ENCODE peak calls at places on chromosome 21, in six cellular contexts. One of them, this sample, is unnamed.

GRCh38 chr21:44764319-44765230 is 37.0 kb downstream of the UBE2G2 start:
- DNase-seq in sigmoid colon: no peak
- DNase-seq in body of pancreas: no peak
- DNase-seq in lower leg skin: no peak
- DNase-seq in NB4: no peak
- DNase-seq in K562: peak
- DNase-seq in this sample: peak

GRCh38 chr21:45991606-45992301 is 10.2 kb downstream of the COL6A1 start:
- DNase-seq in K562: no peak
- DNase-seq in NB4: no peak
- DNase-seq in body of pancreas: no peak
- DNase-seq in sigmoid colon: peak
- DNase-seq in lower leg skin: peak
- DNase-seq in this sample: peak

GRCh38 chr21:36820176-36821031 is 121.5 kb downstream of the SIM2 start:
- DNase-seq in lower leg skin: no peak
- DNase-seq in K562: no peak
- DNase-seq in NB4: peak
- DNase-seq in sigmoid colon: no peak
- DNase-seq in body of pancreas: no peak
- DNase-seq in this sample: no peak

GRCh38 chr21:35050348-35051286 is 1.5 kb upstream of the RUNX1 start:
- DNase-seq in K562: peak
- DNase-seq in body of pancreas: no peak
- DNase-seq in sigmoid colon: peak
- DNase-seq in NB4: no peak
- DNase-seq in lower leg skin: no peak
- DNase-seq in this sample: no peak

GRCh38 chr21:45859041-45859761 is 122.4 kb upstream of the COL6A1 start:
- DNase-seq in sigmoid colon: no peak
- DNase-seq in body of pancreas: no peak
- DNase-seq in NB4: no peak
- DNase-seq in K562: no peak
- DNase-seq in lower leg skin: peak
- DNase-seq in this sample: no peak

GRCh38 chr21:14482165-14482564 is 64.0 kb downstream of the SAMSN1 start:
- DNase-seq in sigmoid colon: no peak
- DNase-seq in K562: no peak
- DNase-seq in lower leg skin: no peak
- DNase-seq in body of pancreas: no peak
- DNase-seq in NB4: peak
- DNase-seq in this sample: no peak

GRCh38 chr21:28257276-28257675 is 735.4 kb downstream of the LTN1 start:
- DNase-seq in lower leg skin: no peak
- DNase-seq in sigmoid colon: no peak
- DNase-seq in NB4: no peak
- DNase-seq in K562: no peak
- DNase-seq in body of pancreas: no peak
- DNase-seq in this sample: no peak

GRCh38 chr21:46124926-46125845 is 27.3 kb downstream of the COL6A2 start:
- DNase-seq in lower leg skin: peak
- DNase-seq in sigmoid colon: peak
- DNase-seq in K562: no peak
- DNase-seq in body of pancreas: peak
- DNase-seq in NB4: no peak
- DNase-seq in this sample: peak

GRCh38 chr21:37915941-37916794 is at the start of gene KCNJ6:
- DNase-seq in body of pancreas: peak
- DNase-seq in sigmoid colon: no peak
- DNase-seq in lower leg skin: no peak
- DNase-seq in K562: peak
- DNase-seq in NB4: peak
- DNase-seq in this sample: peak
- H3K4me3 ChIP-seq in body of pancreas: no peak
- H3K4me3 ChIP-seq in sigmoid colon: no peak
- H3K4me3 ChIP-seq in lower leg skin: no peak
- H3K4me3 ChIP-seq in K562: no peak
- H3K4me3 ChIP-seq in NB4: no peak
- H3K4me3 ChIP-seq in this sample: peak

GRCh38 chr21:18468775-18469174 is 65.2 kb upstream of the TMPRSS15 start:
- DNase-seq in K562: no peak
- DNase-seq in lower leg skin: no peak
- DNase-seq in sigmoid colon: no peak
- DNase-seq in NB4: no peak
- DNase-seq in body of pancreas: no peak
- DNase-seq in this sample: no peak
- H3K4me3 ChIP-seq in K562: no peak
- H3K4me3 ChIP-seq in lower leg skin: no peak
- H3K4me3 ChIP-seq in sigmoid colon: no peak
- H3K4me3 ChIP-seq in NB4: no peak
- H3K4me3 ChIP-seq in body of pancreas: no peak
- H3K4me3 ChIP-seq in this sample: no peak

GRCh38 chr21:30996728-30997127 is 41.5 kb downstream of the KRTAP19-8 start:
- DNase-seq in NB4: no peak
- DNase-seq in lower leg skin: no peak
- DNase-seq in K562: no peak
- DNase-seq in sigmoid colon: no peak
- DNase-seq in body of pancreas: no peak
- DNase-seq in this sample: no peak
- H3K4me3 ChIP-seq in NB4: no peak
- H3K4me3 ChIP-seq in lower leg skin: no peak
- H3K4me3 ChIP-seq in K562: no peak
- H3K4me3 ChIP-seq in sigmoid colon: no peak
- H3K4me3 ChIP-seq in body of pancreas: no peak
- H3K4me3 ChIP-seq in this sample: no peak

GRCh38 chr21:43657355-43658093 is 1.8 kb downstream of the HSF2BP start:
- DNase-seq in K562: no peak
- DNase-seq in lower leg skin: peak
- DNase-seq in body of pancreas: peak
- DNase-seq in NB4: no peak
- DNase-seq in sigmoid colon: no peak
- DNase-seq in this sample: no peak

GRCh38 chr21:43658094-43658725 is 1.1 kb downstream of the HSF2BP start:
- DNase-seq in sigmoid colon: no peak
- DNase-seq in NB4: no peak
- DNase-seq in body of pancreas: peak
- DNase-seq in lower leg skin: peak
- DNase-seq in K562: no peak
- DNase-seq in this sample: no peak

GRCh38 chr21:43662286-43662685 is 2.9 kb downstream of the RRP1B start:
- DNase-seq in sigmoid colon: no peak
- DNase-seq in body of pancreas: no peak
- DNase-seq in lower leg skin: no peak
- DNase-seq in K562: no peak
- DNase-seq in NB4: no peak
- DNase-seq in this sample: no peak

GRCh38 chr21:43659136-43660000 is at the start of the genes HSF2BP and RRP1B:
- DNase-seq in lower leg skin: peak
- DNase-seq in body of pancreas: peak
- DNase-seq in sigmoid colon: peak
- DNase-seq in NB4: peak
- DNase-seq in K562: peak
- DNase-seq in this sample: peak

DNA sequence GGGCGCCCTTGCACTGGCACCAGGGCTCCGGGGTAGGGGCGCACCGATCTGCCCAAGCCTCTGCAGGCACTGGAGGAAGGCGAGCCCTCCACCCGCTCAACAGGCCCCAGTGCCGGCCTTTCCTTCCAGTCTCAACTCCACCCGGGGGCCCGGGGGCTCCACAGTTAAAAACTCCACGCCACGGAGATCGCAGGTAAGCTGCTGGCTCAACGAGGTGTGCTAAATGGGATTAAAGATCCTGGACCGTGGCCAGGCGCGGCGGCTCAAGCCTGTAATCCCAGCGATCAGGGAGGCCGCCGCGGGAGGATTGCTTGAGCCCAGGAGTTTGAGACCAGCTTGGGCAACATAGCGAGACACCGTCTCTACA is 536 bp downstream of the HSF2BP start:
- DNase-seq in NB4: no peak
- DNase-seq in body of pancreas: peak
- DNase-seq in K562: no peak
- DNase-seq in lower leg skin: peak
- DNase-seq in sigmoid colon: no peak
- DNase-seq in this sample: no peak
- H3K4me3 ChIP-seq in NB4: no peak
- H3K4me3 ChIP-seq in body of pancreas: no peak
- H3K4me3 ChIP-seq in K562: no peak
- H3K4me3 ChIP-seq in lower leg skin: no peak
- H3K4me3 ChIP-seq in sigmoid colon: peak
- H3K4me3 ChIP-seq in this sample: peak

DNA sequence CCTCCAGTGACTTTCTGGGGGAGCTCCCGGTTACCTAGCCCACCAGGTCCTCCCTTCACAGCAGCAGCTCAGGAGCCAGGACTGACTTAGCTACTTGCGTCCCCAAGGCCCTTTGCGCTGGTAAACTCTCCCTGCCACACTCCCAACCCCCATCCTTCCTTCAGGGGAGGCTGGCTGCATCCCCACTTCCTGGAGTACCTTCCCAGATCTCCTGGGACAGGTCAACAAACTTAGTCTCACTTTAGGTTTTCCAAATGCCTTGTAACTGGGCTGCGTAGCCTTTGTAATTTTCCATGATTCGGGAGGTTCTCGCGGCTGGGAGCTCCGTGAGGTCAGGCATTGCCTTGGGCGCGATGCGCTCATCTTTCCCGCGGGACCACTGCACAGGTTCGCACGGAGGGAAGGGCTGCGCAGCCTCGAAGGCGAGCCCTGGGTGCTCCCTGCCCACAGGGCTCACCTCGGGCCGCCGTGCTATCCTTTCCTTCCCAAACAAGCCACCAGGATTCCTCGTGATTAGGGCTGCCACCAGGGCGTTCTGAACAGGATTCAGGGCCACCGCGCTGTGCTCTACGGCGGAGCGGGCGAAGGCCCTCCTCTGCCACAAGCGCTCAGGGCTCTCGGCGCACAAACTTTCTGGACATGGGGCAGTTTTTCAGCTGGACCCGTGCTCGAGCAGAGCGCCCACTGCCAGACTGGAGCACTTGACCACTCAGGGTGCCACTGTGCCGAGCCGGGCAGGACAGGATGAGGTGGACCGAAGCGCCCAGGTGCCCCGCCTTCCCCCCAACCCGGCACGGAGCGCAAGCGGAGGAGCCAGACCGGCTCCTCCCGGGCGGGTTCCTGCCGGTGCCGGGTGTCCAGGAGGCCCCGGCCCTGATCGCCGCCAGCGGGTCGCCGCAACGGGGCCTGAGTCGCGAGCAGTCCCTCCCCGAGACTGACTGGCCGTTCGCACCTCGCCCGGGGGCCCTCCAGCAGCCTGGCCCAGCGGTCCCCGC is 1.1 kb downstream of the TMPRSS2 start:
- DNase-seq in lower leg skin: no peak
- DNase-seq in NB4: no peak
- DNase-seq in body of pancreas: peak
- DNase-seq in K562: no peak
- DNase-seq in sigmoid colon: no peak
- DNase-seq in this sample: peak
- H3K4me3 ChIP-seq in lower leg skin: no peak
- H3K4me3 ChIP-seq in NB4: no peak
- H3K4me3 ChIP-seq in body of pancreas: peak
- H3K4me3 ChIP-seq in K562: no peak
- H3K4me3 ChIP-seq in sigmoid colon: no peak
- H3K4me3 ChIP-seq in this sample: peak

GRCh38 chr21:43574741-43575465 is 84.4 kb downstream of the HSF2BP start:
- DNase-seq in lower leg skin: no peak
- DNase-seq in K562: no peak
- DNase-seq in NB4: peak
- DNase-seq in body of pancreas: no peak
- DNase-seq in sigmoid colon: peak
- DNase-seq in this sample: peak
- H3K4me3 ChIP-seq in lower leg skin: no peak
- H3K4me3 ChIP-seq in K562: no peak
- H3K4me3 ChIP-seq in NB4: no peak
- H3K4me3 ChIP-seq in body of pancreas: no peak
- H3K4me3 ChIP-seq in sigmoid colon: no peak
- H3K4me3 ChIP-seq in this sample: no peak

GRCh38 chr21:38788275-38788911 is 17.3 kb upstream of the ETS2 start:
- DNase-seq in body of pancreas: no peak
- DNase-seq in lower leg skin: no peak
- DNase-seq in K562: no peak
- DNase-seq in sigmoid colon: no peak
- DNase-seq in NB4: no peak
- DNase-seq in this sample: no peak
- H3K4me3 ChIP-seq in body of pancreas: no peak
- H3K4me3 ChIP-seq in lower leg skin: no peak
- H3K4me3 ChIP-seq in K562: no peak
- H3K4me3 ChIP-seq in sigmoid colon: no peak
- H3K4me3 ChIP-seq in NB4: no peak
- H3K4me3 ChIP-seq in this sample: no peak

DNA sequence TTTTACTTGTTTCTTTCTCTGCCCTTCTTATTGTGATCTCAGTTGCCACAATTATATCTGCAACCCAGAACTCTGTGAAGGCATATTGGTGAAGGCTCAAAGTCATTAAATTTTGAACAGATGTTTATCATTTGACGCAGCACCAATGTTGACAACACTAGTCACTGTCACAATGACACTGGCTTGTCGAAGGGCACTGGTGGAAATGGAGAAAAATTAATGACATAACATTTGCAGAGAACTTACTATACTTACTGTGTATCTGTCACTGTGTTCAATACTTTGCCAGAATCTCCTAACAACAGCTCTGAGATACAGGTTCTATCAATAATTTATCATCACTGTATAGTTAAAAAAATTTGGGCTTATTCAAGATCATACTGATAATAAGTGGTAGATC is 1213.7 kb downstream of the NCAM2 start:
- DNase-seq in sigmoid colon: no peak
- DNase-seq in lower leg skin: no peak
- DNase-seq in body of pancreas: no peak
- DNase-seq in NB4: no peak
- DNase-seq in K562: no peak
- DNase-seq in this sample: no peak
- H3K4me3 ChIP-seq in sigmoid colon: no peak
- H3K4me3 ChIP-seq in lower leg skin: no peak
- H3K4me3 ChIP-seq in body of pancreas: no peak
- H3K4me3 ChIP-seq in NB4: no peak
- H3K4me3 ChIP-seq in K562: peak
- H3K4me3 ChIP-seq in this sample: no peak

This sample was measured in upper lobe of right lung.